ENCODE peak calls at places on chromosome 17, in six cellular contexts. One of them, this sample, is unnamed.

GRCh38 chr17:9021158-9021984 is at the start of gene NTN1:
- DNase-seq in breast epithelium: no peak
- DNase-seq in heart right ventricle: peak
- DNase-seq in PC-9: peak
- DNase-seq in OCI-LY7: peak
- DNase-seq in thoracic aorta: no peak
- DNase-seq in this sample: peak

GRCh38 chr17:3271072-3271848 is 26.9 kb downstream of the OR3A1 start:
- DNase-seq in breast epithelium: no peak
- DNase-seq in heart right ventricle: no peak
- DNase-seq in PC-9: no peak
- DNase-seq in OCI-LY7: no peak
- DNase-seq in thoracic aorta: no peak
- DNase-seq in this sample: no peak

GRCh38 chr17:8893059-8893458 is 25.6 kb upstream of the PIK3R6 start:
- DNase-seq in breast epithelium: no peak
- DNase-seq in heart right ventricle: no peak
- DNase-seq in PC-9: no peak
- DNase-seq in OCI-LY7: no peak
- DNase-seq in thoracic aorta: no peak
- DNase-seq in this sample: no peak

GRCh38 chr17:59756236-59756818 is 48.9 kb downstream of the VMP1 start:
- DNase-seq in breast epithelium: no peak
- DNase-seq in heart right ventricle: no peak
- DNase-seq in PC-9: peak
- DNase-seq in OCI-LY7: no peak
- DNase-seq in thoracic aorta: no peak
- DNase-seq in this sample: no peak

GRCh38 chr17:41492771-41493170 is 3.1 kb upstream of the KRT36 start:
- DNase-seq in breast epithelium: no peak
- DNase-seq in heart right ventricle: peak
- DNase-seq in PC-9: no peak
- DNase-seq in OCI-LY7: no peak
- DNase-seq in thoracic aorta: no peak
- DNase-seq in this sample: no peak

GRCh38 chr17:2542456-2542855 is 30.8 kb upstream of the METTL16 start:
- DNase-seq in breast epithelium: no peak
- DNase-seq in heart right ventricle: no peak
- DNase-seq in PC-9: no peak
- DNase-seq in OCI-LY7: peak
- DNase-seq in thoracic aorta: no peak
- DNase-seq in this sample: no peak

GRCh38 chr17:40472733-40473452 is 28.5 kb downstream of the TNS4 start:
- DNase-seq in breast epithelium: no peak
- DNase-seq in heart right ventricle: no peak
- DNase-seq in PC-9: no peak
- DNase-seq in OCI-LY7: no peak
- DNase-seq in thoracic aorta: no peak
- DNase-seq in this sample: no peak

GRCh38 chr17:81648013-81648706 is 8.2 kb downstream of the PDE6G start:
- DNase-seq in breast epithelium: no peak
- DNase-seq in heart right ventricle: no peak
- DNase-seq in PC-9: no peak
- DNase-seq in OCI-LY7: no peak
- DNase-seq in thoracic aorta: no peak
- DNase-seq in this sample: no peak

GRCh38 chr17:7997186-7997585 is 5.2 kb upstream of the GUCY2D start:
- DNase-seq in breast epithelium: no peak
- DNase-seq in heart right ventricle: peak
- DNase-seq in PC-9: peak
- DNase-seq in OCI-LY7: peak
- DNase-seq in thoracic aorta: no peak
- DNase-seq in this sample: peak

GRCh38 chr17:50460831-50461526 is 7.7 kb downstream of the CHAD start:
- DNase-seq in breast epithelium: no peak
- DNase-seq in heart right ventricle: no peak
- DNase-seq in PC-9: no peak
- DNase-seq in OCI-LY7: no peak
- DNase-seq in thoracic aorta: no peak
- DNase-seq in this sample: no peak

GRCh38 chr17:50459081-50459676 is 9.5 kb downstream of the CHAD start:
- DNase-seq in breast epithelium: no peak
- DNase-seq in heart right ventricle: no peak
- DNase-seq in PC-9: no peak
- DNase-seq in OCI-LY7: no peak
- DNase-seq in thoracic aorta: no peak
- DNase-seq in this sample: no peak

GRCh38 chr17:50462446-50462845 is 6.2 kb downstream of the CHAD start:
- DNase-seq in breast epithelium: no peak
- DNase-seq in heart right ventricle: no peak
- DNase-seq in PC-9: no peak
- DNase-seq in OCI-LY7: no peak
- DNase-seq in thoracic aorta: no peak
- DNase-seq in this sample: no peak

GRCh38 chr17:50459756-50460155 is 8.9 kb downstream of the CHAD start:
- DNase-seq in breast epithelium: no peak
- DNase-seq in heart right ventricle: no peak
- DNase-seq in PC-9: no peak
- DNase-seq in OCI-LY7: peak
- DNase-seq in thoracic aorta: no peak
- DNase-seq in this sample: no peak

GRCh38 chr17:50461550-50462132 is 7.0 kb downstream of the CHAD start:
- DNase-seq in breast epithelium: no peak
- DNase-seq in heart right ventricle: no peak
- DNase-seq in PC-9: no peak
- DNase-seq in OCI-LY7: no peak
- DNase-seq in thoracic aorta: no peak
- DNase-seq in this sample: no peak
- H3K27ac ChIP-seq in breast epithelium: no peak
- H3K27ac ChIP-seq in heart right ventricle: no peak
- H3K27ac ChIP-seq in PC-9: no peak
- H3K27ac ChIP-seq in OCI-LY7: no peak
- H3K27ac ChIP-seq in thoracic aorta: no peak
- H3K27ac ChIP-seq in this sample: no peak

DNA sequence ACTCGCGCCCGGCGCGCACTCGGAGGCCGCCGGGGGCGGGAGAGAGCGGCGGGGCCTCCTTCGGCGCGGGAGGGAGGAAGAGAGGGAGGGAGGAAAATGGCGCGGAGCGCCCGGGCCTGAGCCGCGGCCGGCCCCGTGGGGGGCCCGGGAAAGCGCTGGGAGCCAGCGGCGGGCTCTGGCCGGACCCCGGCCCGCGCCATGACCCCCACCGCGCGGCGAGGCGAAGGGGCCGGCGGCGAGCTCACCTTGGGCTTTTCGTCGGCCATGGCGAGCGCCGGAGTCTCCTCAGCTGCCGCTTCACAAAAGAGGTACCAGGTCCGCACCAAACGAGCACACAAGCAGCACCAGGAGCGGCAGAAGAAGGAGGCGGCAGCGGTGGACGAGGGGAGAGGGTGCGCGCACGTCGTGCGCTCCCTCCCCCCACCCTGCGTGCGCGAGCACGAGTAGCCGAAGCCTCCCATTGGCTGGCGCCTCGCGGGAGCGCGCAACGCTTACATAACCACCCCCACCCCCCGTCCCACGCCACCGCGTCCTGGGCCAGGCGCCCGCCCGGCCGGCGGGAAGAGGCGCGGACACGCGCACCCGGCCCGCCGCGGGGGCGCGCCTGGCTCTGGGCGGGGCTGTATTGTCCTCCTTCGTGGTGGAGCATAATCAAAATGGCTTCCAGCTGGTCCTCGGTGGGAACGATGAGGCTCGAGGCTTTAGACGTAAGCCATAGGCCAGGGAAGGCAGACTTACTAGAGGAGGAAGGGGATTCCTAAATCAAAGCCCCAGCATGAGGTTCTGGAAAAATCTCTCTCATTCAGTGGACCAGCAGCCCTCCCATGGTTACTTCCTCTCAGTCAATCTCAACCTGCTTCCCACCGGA is at the start of gene SUMO2:
- DNase-seq in breast epithelium: peak
- DNase-seq in heart right ventricle: peak
- DNase-seq in PC-9: peak
- DNase-seq in OCI-LY7: peak
- DNase-seq in thoracic aorta: peak
- DNase-seq in this sample: peak
- TF ChIP-seq CTCF in breast epithelium: no peak
- TF ChIP-seq CTCF in heart right ventricle: peak
- TF ChIP-seq CTCF in PC-9: no peak
- TF ChIP-seq CTCF in OCI-LY7: peak
- TF ChIP-seq CTCF in thoracic aorta: peak
- TF ChIP-seq CTCF in this sample: peak

GRCh38 chr17:19362293-19363113 is at the start of gene B9D1:
- DNase-seq in breast epithelium: peak
- DNase-seq in heart right ventricle: peak
- DNase-seq in PC-9: peak
- DNase-seq in OCI-LY7: peak
- DNase-seq in thoracic aorta: peak
- DNase-seq in this sample: peak

GRCh38 chr17:19363114-19363438 is 553 bp upstream of the B9D1 start:
- DNase-seq in breast epithelium: no peak
- DNase-seq in heart right ventricle: no peak
- DNase-seq in PC-9: no peak
- DNase-seq in OCI-LY7: no peak
- DNase-seq in thoracic aorta: no peak
- DNase-seq in this sample: no peak

GRCh38 chr17:19361975-19362292 is 589 bp downstream of the B9D1 start:
- DNase-seq in breast epithelium: no peak
- DNase-seq in heart right ventricle: no peak
- DNase-seq in PC-9: no peak
- DNase-seq in OCI-LY7: no peak
- DNase-seq in thoracic aorta: no peak
- DNase-seq in this sample: no peak

GRCh38 chr17:19364699-19365498 is 2.4 kb upstream of the B9D1 start:
- DNase-seq in breast epithelium: peak
- DNase-seq in heart right ventricle: no peak
- DNase-seq in PC-9: no peak
- DNase-seq in OCI-LY7: no peak
- DNase-seq in thoracic aorta: no peak
- DNase-seq in this sample: no peak

DNA sequence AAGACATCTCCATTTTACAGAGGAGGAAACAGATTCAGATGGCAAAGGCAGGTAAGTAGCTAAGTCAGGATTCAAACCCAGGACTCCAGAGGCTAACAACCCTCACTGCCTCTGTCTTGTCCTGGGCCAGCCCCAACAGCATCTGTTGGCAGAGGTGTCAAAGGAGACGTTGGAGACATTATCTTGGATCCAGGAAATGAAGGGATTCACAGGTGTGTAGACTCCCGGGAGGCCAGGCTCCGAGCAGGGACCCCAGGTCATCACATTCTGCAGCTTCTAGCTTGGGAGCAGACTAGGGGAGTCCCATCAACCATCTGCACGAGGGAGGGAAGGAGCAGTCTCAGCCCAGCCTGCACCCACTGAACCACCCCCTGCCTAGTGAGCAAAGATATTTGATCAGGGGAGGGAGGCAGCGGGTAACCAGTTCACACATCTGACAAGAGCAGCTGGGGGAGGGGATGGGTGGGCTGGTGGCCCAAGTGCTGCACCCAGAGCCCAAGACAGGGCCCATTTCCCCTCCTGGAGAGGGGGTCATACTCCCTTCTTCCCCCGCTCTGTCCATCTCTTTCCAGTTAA is 1.0 kb upstream of the B9D1 start:
- DNase-seq in breast epithelium: no peak
- DNase-seq in heart right ventricle: no peak
- DNase-seq in PC-9: no peak
- DNase-seq in OCI-LY7: no peak
- DNase-seq in thoracic aorta: no peak
- DNase-seq in this sample: no peak
- H3K27ac ChIP-seq in breast epithelium: no peak
- H3K27ac ChIP-seq in heart right ventricle: no peak
- H3K27ac ChIP-seq in PC-9: no peak
- H3K27ac ChIP-seq in OCI-LY7: no peak
- H3K27ac ChIP-seq in thoracic aorta: no peak
- H3K27ac ChIP-seq in this sample: no peak

DNA sequence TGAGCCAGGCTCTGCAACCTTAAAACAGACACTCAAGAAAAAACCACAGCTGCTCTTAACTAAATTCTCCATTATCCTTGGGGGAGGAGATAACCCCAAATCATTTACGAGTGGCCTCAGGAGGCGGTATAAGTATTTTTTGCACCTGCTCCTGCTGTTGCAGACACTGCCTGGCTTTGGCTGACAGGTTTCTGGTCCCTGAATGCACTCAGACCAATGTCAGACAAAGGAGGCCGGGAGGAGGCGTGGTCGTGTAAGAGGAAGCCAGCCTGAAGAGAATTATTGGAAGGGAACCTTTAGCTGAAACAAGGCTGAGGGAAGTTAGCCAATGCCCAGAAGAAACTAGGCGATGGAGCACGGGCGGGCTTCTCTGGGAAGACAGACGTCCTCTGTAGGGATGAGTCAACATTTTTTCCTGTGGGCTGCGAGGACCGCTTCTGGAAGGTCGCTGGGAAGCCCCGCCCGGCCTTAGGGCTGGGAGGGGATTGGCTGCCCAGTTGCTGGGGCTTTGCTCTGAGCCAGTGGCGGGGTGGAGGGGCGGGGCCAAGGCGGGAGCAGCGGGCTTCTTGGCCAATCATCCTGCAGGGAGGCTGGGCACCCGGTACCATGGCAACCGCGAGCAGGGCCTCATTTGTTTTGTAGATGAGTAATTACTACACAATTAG is 82.3 kb downstream of the CCDC182 start:
- DNase-seq in breast epithelium: peak
- DNase-seq in heart right ventricle: peak
- DNase-seq in PC-9: peak
- DNase-seq in OCI-LY7: no peak
- DNase-seq in thoracic aorta: peak
- DNase-seq in this sample: peak
- TF ChIP-seq CTCF in breast epithelium: no peak
- TF ChIP-seq CTCF in heart right ventricle: no peak
- TF ChIP-seq CTCF in PC-9: no peak
- TF ChIP-seq CTCF in OCI-LY7: no peak
- TF ChIP-seq CTCF in thoracic aorta: no peak
- TF ChIP-seq CTCF in this sample: no peak

GRCh38 chr17:78242024-78242742 is 10.8 kb downstream of the TMEM235 start:
- DNase-seq in breast epithelium: no peak
- DNase-seq in heart right ventricle: no peak
- DNase-seq in PC-9: no peak
- DNase-seq in OCI-LY7: peak
- DNase-seq in thoracic aorta: no peak
- DNase-seq in this sample: no peak
- H3K27ac ChIP-seq in breast epithelium: no peak
- H3K27ac ChIP-seq in heart right ventricle: no peak
- H3K27ac ChIP-seq in PC-9: no peak
- H3K27ac ChIP-seq in OCI-LY7: peak
- H3K27ac ChIP-seq in thoracic aorta: no peak
- H3K27ac ChIP-seq in this sample: no peak

DNA sequence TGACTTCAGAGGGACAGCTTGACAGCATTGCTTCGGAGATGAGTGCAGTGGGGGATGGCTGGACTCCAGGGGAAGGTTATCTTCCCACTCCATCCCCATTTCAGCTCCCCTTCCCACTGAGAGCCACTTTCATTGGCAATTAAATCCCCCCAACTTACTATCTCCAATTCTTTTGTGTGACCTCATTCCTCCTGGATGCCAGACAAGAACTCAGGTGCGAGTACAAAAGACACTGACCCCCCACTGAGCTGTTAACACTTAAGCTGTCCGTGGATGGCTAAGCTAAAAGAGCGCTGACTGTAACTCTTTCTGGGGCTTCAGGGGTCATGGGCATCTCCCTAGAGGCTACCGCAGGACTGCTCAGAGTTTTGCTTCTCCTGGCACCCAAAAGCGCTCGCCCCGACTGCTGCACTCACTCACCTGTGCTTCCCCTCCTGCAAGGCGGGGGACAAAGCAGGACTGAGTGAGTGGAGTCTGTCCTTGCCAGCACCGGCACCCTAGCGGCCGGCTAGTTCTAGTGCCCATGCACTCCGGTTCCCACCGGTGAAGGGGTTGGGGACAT is 44.8 kb upstream of the FBXO47 start:
- DNase-seq in breast epithelium: no peak
- DNase-seq in heart right ventricle: no peak
- DNase-seq in PC-9: no peak
- DNase-seq in OCI-LY7: no peak
- DNase-seq in thoracic aorta: no peak
- DNase-seq in this sample: no peak
- TF ChIP-seq CTCF in breast epithelium: no peak
- TF ChIP-seq CTCF in heart right ventricle: no peak
- TF ChIP-seq CTCF in PC-9: no peak
- TF ChIP-seq CTCF in OCI-LY7: no peak
- TF ChIP-seq CTCF in thoracic aorta: no peak
- TF ChIP-seq CTCF in this sample: no peak